ENCODE peak calls at places on chromosomes 2 and 18, in nine cellular contexts. T is PC-9, R is AG10803, K is fibroblast of pulmonary artery, B is bronchial epithelial cell, M is epithelial cell of esophagus, O is uterus, S is coronary artery, L is psoas muscle. J is an unnamed sample.
A peak's percentile ranks its signal among the peaks of the same experiment; 100 is the strongest.

GRCh38 chr2:44290271-44290670 is 15.0 kb downstream of the SLC3A1 start:
- DNase-seq in T (no peak), R (peak; percentile 65), K (peak; percentile 36), B (peak; percentile 56), M (peak; percentile 30), O (no peak), S (no peak), L (no peak), J (peak; percentile 54)

GRCh38 chr2:20421988-20422678 is 24.7 kb upstream of the RHOB start:
- DNase-seq in T (peak; percentile 73), R (peak; percentile 96), K (peak; percentile 91), B (peak; percentile 82), M (peak; percentile 75), O (peak; percentile 85), S (peak; percentile 99), L (peak; percentile 93), J (peak; percentile 93)

GRCh38 chr18:54946149-54946581 is 13.1 kb downstream of the CCDC68 start:
- DNase-seq in T (peak; percentile 86), R (no peak), K (peak; percentile 49), B (peak; percentile 72), M (peak; percentile 50), O (no peak), S (no peak), L (no peak), J (peak; percentile 66)

GRCh38 chr2:176129013-176129796 is at the start of gene HOXD8:
- DNase-seq in T (no peak), R (peak; percentile 96), K (peak; percentile 42), B (no peak), M (peak; percentile 19), O (peak; percentile 88), S (no peak), L (peak; percentile 93), J (no peak)

GRCh38 chr2:144329472-144329871 is 190.4 kb downstream of the ZEB2 start:
- DNase-seq in T (no peak), R (no peak), K (no peak), B (no peak), M (no peak), O (no peak), S (no peak), L (no peak), J (no peak)

GRCh38 chr2:141399270-141399669 is 731.5 kb downstream of the LRP1B start:
- DNase-seq in T (no peak), R (no peak), K (peak; percentile 43), B (peak; percentile 3), M (no peak), O (no peak), S (no peak), L (no peak), J (peak; percentile 48)

GRCh38 chr2:102251042-102251848 is 60.1 kb upstream of the IL1RL1 start:
- DNase-seq in T (no peak), R (no peak), K (peak; percentile 53), B (peak; percentile 26), M (peak; percentile 62), O (no peak), S (no peak), L (peak; percentile 80), J (peak; percentile 53)

GRCh38 chr2:57146951-57147350 is 899.7 kb upstream of the VRK2 start:
- DNase-seq in T (no peak), R (no peak), K (no peak), B (no peak), M (no peak), O (no peak), S (no peak), L (no peak), J (no peak)

GRCh38 chr2:202932425-202933138 is 20.5 kb downstream of the CARF start:
- DNase-seq in T (no peak), R (peak; percentile 58), K (peak; percentile 67), B (peak; percentile 81), M (peak; percentile 90), O (no peak), S (no peak), L (no peak), J (peak; percentile 76)

GRCh38 chr2:119929537-119929936 is 83.3 kb upstream of the EPB41L5 start:
- DNase-seq in T (no peak), R (no peak), K (peak; percentile 1), B (no peak), M (no peak), O (no peak), S (no peak), L (no peak), J (no peak)

GRCh38 chr2:17894551-17894950 is 16.1 kb downstream of the KCNS3 start:
- DNase-seq in T (no peak), R (no peak), K (no peak), B (no peak), M (no peak), O (no peak), S (no peak), L (peak; percentile 57), J (no peak)

GRCh38 chr18:25594351-25594750 is 242.4 kb upstream of the ZNF521 start:
- DNase-seq in T (no peak), R (no peak), K (peak; percentile 0), B (no peak), M (no peak), O (no peak), S (no peak), L (no peak), J (no peak)

GRCh38 chr2:178177066-178177679 is 17.1 kb upstream of the OSBPL6 start:
- DNase-seq in T (no peak), R (peak; percentile 57), K (peak; percentile 46), B (peak; percentile 56), M (peak; percentile 33), O (no peak), S (no peak), L (no peak), J (peak; percentile 38)

GRCh38 chr2:66171530-66171929 is 263.4 kb upstream of the MEIS1 start:
- DNase-seq in T (no peak), R (no peak), K (no peak), B (no peak), M (no peak), O (no peak), S (no peak), L (no peak), J (no peak)

GRCh38 chr2:27977623-27978312 is 87.2 kb downstream of the BABAM2 start:
- DNase-seq in T (peak; percentile 97), R (peak; percentile 92), K (peak; percentile 85), B (peak; percentile 90), M (peak; percentile 84), O (no peak), S (no peak), L (peak; percentile 52), J (peak; percentile 95)

GRCh38 chr2:128753321-128753720 is 434.7 kb upstream of the HS6ST1 start:
- DNase-seq in T (no peak), R (no peak), K (no peak), B (no peak), M (no peak), O (no peak), S (no peak), L (no peak), J (no peak)

GRCh38 chr2:76932550-76932949 is 589.6 kb downstream of the LRRTM4 start:
- DNase-seq in T (no peak), R (no peak), K (no peak), B (no peak), M (no peak), O (no peak), S (no peak), L (no peak), J (no peak)

GRCh38 chr18:35755369-35755768 is 173.8 kb downstream of the GALNT1 start:
- DNase-seq in T (no peak), R (no peak), K (no peak), B (no peak), M (no peak), O (no peak), S (no peak), L (no peak), J (no peak)

GRCh38 chr2:233565685-233566140 is 869 bp downstream of the USP40 start:
- DNase-seq in T (peak; percentile 32), R (no peak), K (no peak), B (no peak), M (no peak), O (no peak), S (no peak), L (no peak), J (no peak)
- H3K4me3 ChIP-seq in T (peak overlapping the region; percentile 91), R (peak overlapping the region; percentile 95), K (peak overlapping the region; percentile 92), B (peak overlapping the region; percentile 87), M (peak overlapping the region; percentile 76), O (peak overlapping the region; percentile 85), S (peak overlapping the region; percentile 87), L (peak overlapping the region; percentile 79), J (peak overlapping the region; percentile 92)

GRCh38 chr18:37282386-37283037 is 283.1 kb downstream of the CELF4 start:
- DNase-seq in T (no peak), R (no peak), K (peak; percentile 4), B (no peak), M (no peak), O (no peak), S (no peak), L (no peak), J (no peak)
- TF ChIP-seq CTCF in T (peak; percentile 47), R (peak; percentile 36), K (peak; percentile 51), B (peak; percentile 52), M (peak; percentile 39), O (no peak), S (no peak), L (peak; percentile 6), J (no peak)

DNA sequence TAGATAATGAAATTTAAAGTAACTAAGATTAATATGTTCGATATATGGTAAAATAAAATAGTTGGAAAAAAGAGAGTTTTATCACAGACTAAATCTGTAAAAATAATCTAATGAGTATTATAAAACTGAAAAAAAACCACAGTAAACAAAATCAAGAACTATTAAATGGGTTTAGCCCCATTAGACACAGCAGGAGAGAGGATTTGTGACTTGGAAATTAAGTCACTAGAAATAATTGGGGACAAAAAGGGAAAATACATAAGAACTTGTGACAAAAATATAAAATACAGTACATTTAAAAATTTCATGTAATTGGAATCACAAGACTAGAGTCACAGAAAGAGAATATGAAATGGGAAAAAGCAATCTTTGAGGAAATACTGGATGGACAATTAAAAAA is 1114.6 kb upstream of the KLHL29 start:
- DNase-seq in T (no peak), R (no peak), K (no peak), B (no peak), M (no peak), O (no peak), S (no peak), L (no peak), J (no peak)
- H3K4me3 ChIP-seq in T (no peak overlapping the region), R (no peak overlapping the region), K (no peak overlapping the region), B (no peak overlapping the region), M (no peak overlapping the region), O (no peak overlapping the region), S (no peak overlapping the region), L (no peak overlapping the region), J (no peak overlapping the region)

DNA sequence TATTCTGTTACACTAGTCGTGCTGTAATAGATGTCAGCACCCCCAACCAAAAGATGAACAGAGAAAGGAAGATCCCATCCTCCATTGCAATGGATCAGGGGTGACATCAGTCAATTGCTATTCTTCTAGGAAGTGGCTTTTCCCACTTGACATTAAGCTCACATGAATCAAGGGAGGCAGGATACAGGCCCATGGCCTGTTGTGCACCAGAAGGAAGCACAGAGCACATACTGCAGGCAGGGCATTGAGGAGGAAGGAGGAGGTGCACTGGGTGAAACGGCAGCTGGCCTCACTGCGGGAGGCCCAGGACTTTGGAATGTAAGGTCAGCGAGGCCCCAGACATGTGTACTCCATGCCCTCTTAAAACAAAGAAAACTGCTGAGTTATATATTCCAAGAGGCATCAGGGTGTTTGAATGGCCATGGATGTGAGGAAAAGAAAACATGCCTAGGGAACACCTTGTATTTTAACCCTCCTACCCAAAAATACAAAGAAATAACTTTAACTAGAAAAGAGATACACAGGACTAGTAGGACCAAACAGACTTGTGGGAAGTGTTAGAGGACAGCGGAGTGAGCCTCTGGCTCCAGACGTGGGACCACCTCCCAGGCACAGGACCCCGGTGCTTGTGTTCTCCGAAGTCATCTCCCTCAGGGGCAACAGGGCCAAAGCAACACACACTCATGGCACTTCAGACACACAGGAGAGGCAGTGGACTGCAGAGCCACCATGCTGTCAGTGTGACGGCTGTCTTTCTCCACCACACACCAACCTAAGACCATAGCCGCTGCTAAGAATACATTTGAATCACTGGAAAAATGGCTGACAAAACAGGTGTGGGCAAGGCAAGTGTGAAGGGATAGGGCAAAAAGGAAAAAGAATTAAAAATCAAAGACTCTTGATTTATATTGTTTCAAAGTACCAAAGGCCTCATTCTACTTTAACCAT is 51.4 kb upstream of the RIOK3 start:
- DNase-seq in T (peak; percentile 83), R (peak; percentile 68), K (peak; percentile 78), B (no peak), M (no peak), O (peak; percentile 30), S (no peak), L (no peak), J (peak; percentile 78)
- TF ChIP-seq CTCF in T (no peak), R (no peak), K (no peak), B (no peak), M (no peak), O (no peak), S (no peak), L (no peak), J (no peak)